ENCODE peak calls at places on chromosomes 3 and 15, in seven cellular contexts. M is hepatic stellate cell; Y is DMS 273 treated with DMSO at 0.1 percent for 48 hours; P is activated CD8-positive, alpha-beta memory T cell treated with anti-CD3 and anti-CD28 coated beads for 48 hours; S is EL; L is HFF-Myc; K is NCI-H1436. X is an unnamed sample.

GRCh38 chr3:194422188-194422587 is 23.1 kb upstream of the GP5 start:
- DNase-seq in M (peak), Y (no peak), P (no peak), S (peak), L (no peak), K (no peak), X (no peak)

GRCh38 chr15:101031203-101031602 is 112.0 kb downstream of the LRRK1 start:
- DNase-seq in M (no peak), Y (no peak), P (no peak), S (no peak), L (peak), K (no peak), X (no peak)

GRCh38 chr3:31550452-31551251 is 17.9 kb downstream of the STT3B start:
- DNase-seq in M (no peak), Y (no peak), P (no peak), S (peak), L (no peak), K (no peak), X (no peak)

GRCh38 chr3:4528802-4529201 is 35.7 kb downstream of the ITPR1 start:
- DNase-seq in M (no peak), Y (no peak), P (no peak), S (no peak), L (no peak), K (no peak), X (no peak)

GRCh38 chr3:45683417-45684326 is 5.5 kb upstream of the SACM1L start:
- DNase-seq in M (no peak), Y (no peak), P (no peak), S (no peak), L (no peak), K (no peak), X (no peak)

GRCh38 chr3:71885001-71885400 is 100.1 kb upstream of the PROK2 start:
- DNase-seq in M (no peak), Y (no peak), P (no peak), S (no peak), L (no peak), K (no peak), X (no peak)

GRCh38 chr3:159667261-159667660 is 321.4 kb upstream of the IL12A start:
- DNase-seq in M (peak), Y (no peak), P (no peak), S (peak), L (no peak), K (no peak), X (no peak)

GRCh38 chr15:58392611-58393161 is 39.1 kb upstream of the LIPC start:
- DNase-seq in M (no peak), Y (no peak), P (no peak), S (no peak), L (no peak), K (no peak), X (no peak)

GRCh38 chr3:97265237-97266005 is 451.0 kb downstream of the EPHA6 start:
- DNase-seq in M (no peak), Y (no peak), P (no peak), S (no peak), L (no peak), K (no peak), X (no peak)

GRCh38 chr3:111473550-111473949 is 68.4 kb upstream of the CD96 start:
- DNase-seq in M (no peak), Y (no peak), P (no peak), S (no peak), L (no peak), K (no peak), X (no peak)

GRCh38 chr3:138361193-138361525 is 12.8 kb downstream of the MRAS start:
- DNase-seq in M (no peak), Y (no peak), P (no peak), S (no peak), L (no peak), K (no peak), X (no peak)

GRCh38 chr3:128577711-128578110 is 72.9 kb downstream of the RPN1 start:
- DNase-seq in M (no peak), Y (no peak), P (no peak), S (no peak), L (no peak), K (no peak), X (no peak)

GRCh38 chr15:88646951-88647350 is 8.1 kb downstream of the ISG20 start:
- DNase-seq in M (no peak), Y (no peak), P (no peak), S (no peak), L (no peak), K (no peak), X (no peak)

GRCh38 chr15:41407341-41407740 is 5.0 kb upstream of the NDUFAF1 start:
- DNase-seq in M (no peak), Y (no peak), P (no peak), S (no peak), L (no peak), K (no peak), X (no peak)

GRCh38 chr3:192130534-192131132 is 596.7 kb downstream of the FGF12 start:
- DNase-seq in M (peak), Y (no peak), P (no peak), S (peak), L (peak), K (peak), X (peak)

GRCh38 chr3:23859012-23859743 is 53.4 kb downstream of the UBE2E1 start:
- DNase-seq in M (no peak), Y (no peak), P (no peak), S (peak), L (no peak), K (no peak), X (no peak)

GRCh38 chr15:35540031-35540430 is 5.9 kb downstream of the DPH6 start:
- DNase-seq in M (no peak), Y (no peak), P (no peak), S (no peak), L (no peak), K (no peak), X (no peak)

GRCh38 chr3:112984485-112984884 is 6.3 kb upstream of the GTPBP8 start:
- DNase-seq in M (no peak), Y (no peak), P (no peak), S (no peak), L (no peak), K (peak), X (peak)

X was measured in NCI-H2171.